ENCODE peak calls at places on chromosome 7, in eight cellular contexts. X, F, W, N, G, I, T and L are unnamed samples. For H3K9me3, the result is how much of the 10 kb centered on the place peaks cover.

GRCh38 chr7:20466425-20467125 is 135.9 kb downstream of the ITGB8 start:
- DNase-seq in X (no peak), F (no peak), W (no peak), N (no peak), G (no peak), I (no peak), T (no peak), L (no peak)

GRCh38 chr7:24404315-24404714 is 120.3 kb downstream of the NPY start:
- DNase-seq in X (no peak), F (no peak), W (no peak), N (no peak), G (no peak), I (no peak), T (no peak), L (no peak)

GRCh38 chr7:117937726-117938483 is 64.7 kb upstream of the CTTNBP2 start:
- DNase-seq in X (no peak), F (no peak), W (no peak), N (no peak), G (no peak), I (no peak), T (no peak), L (no peak)

GRCh38 chr7:2938514-2939192 is 94.5 kb upstream of the GNA12 start:
- DNase-seq in X (no peak), F (no peak), W (no peak), N (peak), G (no peak), I (no peak), T (no peak), L (no peak)

GRCh38 chr7:96388166-96388565 is 66.3 kb upstream of the SLC25A13 start:
- DNase-seq in X (no peak), F (no peak), W (no peak), N (no peak), G (peak), I (no peak), T (no peak), L (no peak)

GRCh38 chr7:151789380-151789947 is 87.5 kb downstream of the PRKAG2 start:
- DNase-seq in X (no peak), F (no peak), W (no peak), N (no peak), G (no peak), I (no peak), T (no peak), L (no peak)

GRCh38 chr7:85489498-85489897 is 302.6 kb upstream of the SEMA3D start:
- DNase-seq in X (no peak), F (no peak), W (no peak), N (no peak), G (peak), I (no peak), T (peak), L (no peak)

GRCh38 chr7:38283809-38284208 is 10.4 kb upstream of the TARP start:
- DNase-seq in X (no peak), F (no peak), W (no peak), N (no peak), G (no peak), I (no peak), T (no peak), L (no peak)

GRCh38 chr7:130292682-130293257 is at the start of gene CPA4:
- DNase-seq in X (no peak), F (no peak), W (no peak), N (peak), G (peak), I (no peak), T (peak), L (no peak)

GRCh38 chr7:99224263-99224947 is 16.5 kb upstream of the KPNA7 start:
- DNase-seq in X (no peak), F (no peak), W (no peak), N (no peak), G (peak), I (peak), T (peak), L (no peak)

GRCh38 chr7:6399351-6399750 is 48.4 kb downstream of the DAGLB start:
- DNase-seq in X (no peak), F (no peak), W (no peak), N (no peak), G (no peak), I (no peak), T (no peak), L (no peak)

GRCh38 chr7:297611-298374 is 7.8 kb downstream of the FOXL3 start:
- DNase-seq in X (no peak), F (no peak), W (no peak), N (no peak), G (no peak), I (no peak), T (no peak), L (no peak)

GRCh38 chr7:132872034-132872433 is 209.9 kb downstream of the CHCHD3 start:
- DNase-seq in X (no peak), F (no peak), W (no peak), N (no peak), G (no peak), I (no peak), T (no peak), L (no peak)

GRCh38 chr7:1454471-1455065 is 4.7 kb downstream of the MICALL2 start:
- DNase-seq in X (no peak), F (no peak), W (no peak), N (no peak), G (no peak), I (no peak), T (no peak), L (no peak)

GRCh38 chr7:5635461-5636445 is 145.7 kb downstream of the RNF216 start:
- DNase-seq in X (no peak), F (no peak), W (no peak), N (no peak), G (peak), I (no peak), T (no peak), L (no peak)

GRCh38 chr7:18317956-18318355 is 177.6 kb upstream of the HDAC9 start:
- DNase-seq in X (no peak), F (no peak), W (no peak), N (no peak), G (peak), I (no peak), T (no peak), L (no peak)

GRCh38 chr7:145848691-145849090 is 267.9 kb upstream of the CNTNAP2 start:
- DNase-seq in X (no peak), F (peak), W (no peak), N (peak), G (no peak), I (no peak), T (no peak), L (no peak)

GRCh38 chr7:16299853-16300252 is 121.5 kb downstream of the CRPPA start:
- DNase-seq in X (no peak), F (no peak), W (no peak), N (no peak), G (no peak), I (no peak), T (no peak), L (no peak)

GRCh38 chr7:33050425-33051318 is 11.9 kb downstream of the NT5C3A start:
- DNase-seq in X (no peak), F (no peak), W (peak), N (peak), G (peak), I (peak), T (peak), L (no peak)

GRCh38 chr7:42237162-42237821 is at the start of gene GLI3:
- DNase-seq in X (no peak), F (no peak), W (no peak), N (peak), G (peak), I (no peak), T (peak), L (no peak)

GRCh38 chr7:116522247-116522646 is 2.6 kb upstream of the CAV1 start:
- DNase-seq in X (no peak), F (no peak), W (no peak), N (peak), G (peak), I (no peak), T (peak), L (no peak)

GRCh38 chr7:48085433-48085791 is 3.7 kb upstream of the UPP1 start:
- DNase-seq in X (no peak), F (no peak), W (no peak), N (no peak), G (no peak), I (no peak), T (no peak), L (no peak)

GRCh38 chr7:79507161-79507560 is 53.7 kb upstream of the MAGI2 start:
- DNase-seq in X (no peak), F (no peak), W (no peak), N (no peak), G (no peak), I (no peak), T (peak), L (no peak)

GRCh38 chr7:29988391-29989256 is 977 bp downstream of the SCRN1 start:
- DNase-seq in X (peak), F (no peak), W (peak), N (peak), G (peak), I (peak), T (peak), L (peak)

GRCh38 chr7:114312649-114313048 is 102.0 kb upstream of the FOXP2 start:
- DNase-seq in X (no peak), F (no peak), W (no peak), N (no peak), G (no peak), I (no peak), T (no peak), L (no peak)

GRCh38 chr7:41956276-41956675 is 253.4 kb upstream of the INHBA start:
- DNase-seq in X (no peak), F (no peak), W (no peak), N (no peak), G (no peak), I (no peak), T (no peak), L (no peak)

GRCh38 chr7:131741446-131741845 is 185.0 kb upstream of the PODXL start:
- DNase-seq in X (no peak), F (no peak), W (no peak), N (no peak), G (no peak), I (no peak), T (no peak), L (no peak)

GRCh38 chr7:38318803-38319416 is 45.5 kb upstream of the TARP start:
- DNase-seq in X (no peak), F (peak), W (no peak), N (peak), G (peak), I (peak), T (peak), L (no peak)

GRCh38 chr7:30660331-30661255 is 21.7 kb downstream of the CRHR2 start:
- DNase-seq in X (no peak), F (no peak), W (no peak), N (no peak), G (no peak), I (peak), T (no peak), L (no peak)

GRCh38 chr7:5557920-5558401 is 134.3 kb upstream of the TNRC18 start:
- DNase-seq in X (no peak), F (no peak), W (no peak), N (no peak), G (peak), I (no peak), T (no peak), L (no peak)

GRCh38 chr7:39035156-39035555 is 57.4 kb downstream of the POU6F2 start:
- DNase-seq in X (no peak), F (no peak), W (no peak), N (no peak), G (no peak), I (no peak), T (no peak), L (no peak)

GRCh38 chr7:45292481-45292880 is 134.9 kb downstream of the RAMP3 start:
- DNase-seq in X (no peak), F (no peak), W (no peak), N (no peak), G (no peak), I (no peak), T (no peak), L (no peak)

GRCh38 chr7:84981038-84981601 is 205.7 kb downstream of the SEMA3D start:
- DNase-seq in X (no peak), F (no peak), W (no peak), N (peak), G (peak), I (peak), T (no peak), L (no peak)

GRCh38 chr7:39811161-39811614 is 138.9 kb upstream of the CDK13 start:
- DNase-seq in X (no peak), F (no peak), W (no peak), N (peak), G (peak), I (peak), T (peak), L (no peak)

DNA sequence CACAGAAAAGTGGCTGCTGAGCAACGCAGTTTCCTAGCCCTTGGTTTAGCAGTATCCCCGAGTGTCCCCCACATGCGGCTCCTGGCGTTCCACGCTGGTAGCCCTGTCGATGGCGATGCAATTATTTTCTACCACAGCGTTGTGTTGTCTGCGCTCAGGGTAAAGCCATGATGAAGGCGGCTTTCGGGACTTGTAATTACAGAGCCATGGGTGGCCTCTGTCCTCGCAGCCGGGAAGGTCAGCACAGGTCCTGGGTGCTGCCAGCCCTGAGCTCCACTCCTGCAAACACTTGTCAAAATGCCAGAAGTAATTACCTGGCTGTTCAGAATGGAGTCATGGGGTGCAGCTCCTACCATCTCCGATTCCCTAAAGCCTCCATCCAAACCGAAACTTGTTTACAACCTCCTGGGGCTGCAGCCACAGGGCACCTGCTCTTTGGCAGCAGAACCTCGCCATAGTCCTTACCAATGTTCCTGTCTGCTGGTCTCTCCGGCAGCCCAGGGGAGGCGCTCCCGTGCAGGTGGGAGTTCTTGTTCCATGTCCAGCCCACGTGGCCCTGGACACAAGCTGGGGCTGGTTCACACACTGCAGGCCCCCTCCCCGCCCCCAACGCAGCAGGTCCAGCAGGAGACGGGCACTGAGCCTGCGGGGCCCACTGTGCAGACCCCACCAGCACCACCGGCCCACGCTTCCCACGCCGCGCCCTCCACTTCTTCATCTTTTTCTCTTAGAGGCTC is 512.6 kb downstream of the PTPRN2 start:
- DNase-seq in X (no peak), F (no peak), W (no peak), N (no peak), G (no peak), I (no peak), T (no peak), L (no peak)
- H3K9me3 ChIP-seq in X (under half), F (under half), W (under half), N (under half), G (under half), I (under half), T (under half), L (under half)

GRCh38 chr7:157779206-157779605 is 442.4 kb downstream of the DNAJB6 start:
- DNase-seq in X (no peak), F (no peak), W (no peak), N (no peak), G (no peak), I (no peak), T (no peak), L (no peak)

GRCh38 chr7:157780312-157780711 is 443.5 kb downstream of the DNAJB6 start:
- DNase-seq in X (no peak), F (no peak), W (no peak), N (no peak), G (no peak), I (no peak), T (no peak), L (no peak)

GRCh38 chr7:157782041-157782440 is 445.2 kb downstream of the DNAJB6 start:
- DNase-seq in X (no peak), F (no peak), W (no peak), N (no peak), G (no peak), I (no peak), T (no peak), L (no peak)

GRCh38 chr7:157784114-157784835 is 447.5 kb downstream of the DNAJB6 start:
- DNase-seq in X (no peak), F (no peak), W (no peak), N (no peak), G (no peak), I (no peak), T (no peak), L (no peak)

DNA sequence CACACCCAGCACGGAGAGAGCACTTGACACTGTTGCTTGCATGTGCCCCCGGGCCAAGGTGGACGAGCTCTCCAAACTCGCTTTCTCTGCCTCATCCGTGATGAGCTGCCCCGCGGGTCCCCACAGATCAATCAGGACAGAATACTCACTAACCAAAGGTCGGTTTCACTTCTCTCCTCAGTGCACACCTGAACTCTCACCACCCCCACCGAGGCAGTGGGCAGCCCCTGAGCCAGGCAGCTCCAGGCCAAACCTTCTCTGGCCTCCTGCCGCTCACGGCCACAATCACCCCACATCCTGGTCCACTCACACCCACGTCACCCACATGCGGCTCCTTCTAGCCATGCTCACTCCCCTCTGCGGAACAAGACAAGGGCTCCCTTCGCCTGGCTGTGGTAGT is 443.9 kb downstream of the DNAJB6 start:
- DNase-seq in X (no peak), F (no peak), W (no peak), N (no peak), G (no peak), I (no peak), T (no peak), L (no peak)
- H3K9me3 ChIP-seq in X (under half), F (under half), W (under half), N (under half), G (under half), I (under half), T (under half), L (under half)

DNA sequence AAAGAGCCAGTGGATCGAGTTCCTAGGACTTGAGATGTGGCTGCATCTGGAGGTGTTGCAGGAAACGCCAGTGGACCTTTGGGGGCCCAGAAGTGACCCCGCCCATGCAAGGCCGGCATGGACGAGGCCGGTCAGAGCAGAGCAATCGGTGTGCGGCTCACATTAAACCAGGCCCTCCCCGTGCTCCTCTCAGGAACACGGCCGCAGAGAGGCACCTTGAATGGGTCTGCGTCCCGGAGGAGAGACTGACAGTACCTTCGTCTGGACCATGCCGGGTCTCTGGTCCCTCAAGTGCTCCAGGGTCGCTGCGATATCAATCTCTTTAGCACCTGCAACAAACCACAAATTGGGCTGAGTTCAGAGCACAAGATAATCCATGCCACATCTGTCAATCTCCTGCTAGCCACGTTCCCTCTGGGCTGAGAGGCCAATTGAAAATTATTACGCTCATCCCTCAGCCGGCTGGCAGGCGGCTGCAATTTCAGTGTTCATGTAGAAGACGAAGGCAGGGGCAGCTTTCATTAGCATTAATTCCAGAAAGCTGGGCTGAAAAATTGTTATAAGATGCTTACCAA is 212.0 kb downstream of the DNAJB6 start:
- DNase-seq in X (no peak), F (no peak), W (no peak), N (no peak), G (no peak), I (no peak), T (no peak), L (no peak)
- H3K9me3 ChIP-seq in X (under half), F (under half), W (under half), N (under half), G (under half), I (under half), T (under half), L (under half)

DNA sequence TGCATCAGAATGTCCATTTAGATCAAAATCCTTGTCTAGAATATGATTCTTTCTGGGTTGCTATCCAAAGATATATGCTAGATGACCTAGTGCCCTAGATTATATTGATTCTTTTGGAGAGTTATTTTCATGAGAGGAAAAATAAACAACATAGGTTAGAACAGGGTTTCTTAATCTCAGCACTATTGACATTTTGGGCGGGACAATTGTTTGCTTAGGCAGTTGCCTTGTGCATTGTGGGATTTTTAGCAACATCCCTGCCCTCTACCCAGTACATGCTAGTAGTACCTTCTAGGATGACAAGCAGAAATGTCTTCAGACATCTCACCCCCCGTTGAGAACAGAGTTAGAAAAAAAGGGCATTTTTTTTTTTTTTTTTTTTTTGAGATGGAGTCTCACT is 25.1 kb upstream of the LAMB1 start:
- DNase-seq in X (no peak), F (no peak), W (no peak), N (no peak), G (no peak), I (no peak), T (no peak), L (no peak)
- H3K9me3 ChIP-seq in X (under half), F (under half), W (under half), N (under half), G (under half), I (under half), T (under half), L (under half)

GRCh38 chr7:55624813-55625212 is 52.5 kb upstream of the VOPP1 start:
- DNase-seq in X (no peak), F (no peak), W (no peak), N (no peak), G (no peak), I (no peak), T (no peak), L (no peak)
- H3K9me3 ChIP-seq in X (under half), F (under half), W (under half), N (under half), G (under half), I (under half), T (under half), L (under half)